ENCODE peak calls at places on chromosomes 13 and 19, in ten cellular contexts. S is dorsolateral prefrontal cortex; N is tibial artery; E is spleen; G is stomach; D is HepG2; Y is CD4-positive, alpha-beta T cell; W is uterus; Z is heart left ventricle; J is ovary. X is an unnamed sample.

GRCh38 chr19:38869160-38869835 is 8.8 kb downstream of the RINL start:
- DNase-seq in S (no peak), N (no peak), E (peak), G (no peak), D (no peak), Y (no peak), W (no peak), Z (peak), J (no peak), X (no peak)

GRCh38 chr19:21463449-21464105 is 41.8 kb upstream of the ZNF429 start:
- DNase-seq in S (peak), N (no peak), E (peak), G (peak), D (no peak), Y (no peak), W (no peak), Z (peak), J (peak), X (no peak)

GRCh38 chr19:13621413-13621812 is 115.1 kb upstream of the CACNA1A start:
- DNase-seq in S (no peak), N (peak), E (peak), G (no peak), D (no peak), Y (no peak), W (no peak), Z (no peak), J (no peak), X (no peak)

GRCh38 chr13:41587490-41587889 is 130.1 kb downstream of the RGCC start:
- DNase-seq in S (no peak), N (no peak), E (no peak), G (no peak), D (no peak), Y (peak), W (no peak), Z (no peak), J (no peak), X (no peak)

GRCh38 chr13:98483636-98484288 is 93.1 kb downstream of the STK24 start:
- DNase-seq in S (no peak), N (no peak), E (no peak), G (no peak), D (no peak), Y (no peak), W (no peak), Z (no peak), J (no peak), X (no peak)

GRCh38 chr19:44924243-44924725 is 9.9 kb downstream of the APOC1 start:
- DNase-seq in S (no peak), N (no peak), E (no peak), G (no peak), D (peak), Y (no peak), W (no peak), Z (no peak), J (no peak), X (no peak)

GRCh38 chr13:36432106-36432544 is at the start of gene CCNA1:
- DNase-seq in S (peak), N (no peak), E (peak), G (peak), D (no peak), Y (no peak), W (peak), Z (no peak), J (peak), X (no peak)

GRCh38 chr19:17950310-17951150 is 16.4 kb upstream of the KCNN1 start:
- DNase-seq in S (no peak), N (no peak), E (peak), G (no peak), D (no peak), Y (peak), W (no peak), Z (no peak), J (peak), X (no peak)

GRCh38 chr13:107586216-107586615 is 629.1 kb downstream of the LIG4 start:
- DNase-seq in S (no peak), N (no peak), E (no peak), G (no peak), D (no peak), Y (no peak), W (no peak), Z (no peak), J (no peak), X (no peak)

GRCh38 chr19:38665219-38665931 is 17.9 kb downstream of the ACTN4 start:
- DNase-seq in S (no peak), N (no peak), E (peak), G (no peak), D (no peak), Y (no peak), W (no peak), Z (no peak), J (no peak), X (no peak)

GRCh38 chr19:1121395-1121794 is 17.6 kb downstream of the GPX4 start:
- DNase-seq in S (no peak), N (no peak), E (peak), G (no peak), D (no peak), Y (no peak), W (no peak), Z (peak), J (no peak), X (no peak)

GRCh38 chr19:47511681-47512080 is 3.2 kb downstream of the NAPA start:
- DNase-seq in S (peak), N (no peak), E (no peak), G (no peak), D (no peak), Y (no peak), W (peak), Z (no peak), J (peak), X (no peak)
- H3K27ac ChIP-seq in S (peak), N (peak), E (peak), G (peak), D (no peak), Y (no peak), W (peak), Z (peak), J (peak), X (peak)

DNA sequence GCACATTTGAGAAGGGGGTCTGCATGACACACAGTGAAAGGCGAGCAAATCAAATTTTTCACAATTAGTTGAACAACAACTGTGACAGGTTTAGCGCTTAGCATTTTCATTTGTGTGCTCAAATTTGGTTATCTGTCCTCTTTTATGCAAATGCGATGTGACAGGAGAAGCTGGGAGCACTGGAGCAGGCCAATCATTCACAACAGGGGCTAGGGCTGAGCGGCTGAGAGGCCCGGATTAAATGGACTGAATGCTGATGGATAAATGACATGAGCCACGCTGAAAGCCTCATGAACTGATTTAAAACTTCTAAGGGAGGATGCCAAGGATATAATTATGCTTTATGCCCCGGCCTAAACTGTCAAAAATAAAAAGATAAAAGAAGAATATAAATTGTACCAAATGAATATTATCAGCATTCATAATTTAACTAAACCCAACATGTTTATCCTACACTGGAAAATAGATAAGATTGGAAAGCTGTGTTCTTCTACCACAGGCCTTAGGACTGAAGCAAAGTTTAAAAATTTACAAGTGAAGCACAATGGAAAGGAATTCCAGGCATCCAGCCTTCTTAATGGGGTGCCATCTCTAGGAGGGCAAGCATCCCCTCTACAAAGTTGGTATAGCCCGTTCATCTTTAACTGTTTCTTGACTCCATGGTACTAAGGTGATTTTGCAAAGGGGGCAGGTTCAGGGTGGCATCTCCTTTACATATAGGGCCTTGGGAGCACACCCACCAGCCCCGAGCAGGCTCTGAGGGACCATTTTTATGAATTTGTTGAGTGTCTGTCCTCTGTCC is 117.9 kb downstream of the RBM26 start:
- DNase-seq in S (no peak), N (no peak), E (no peak), G (no peak), D (no peak), Y (no peak), W (no peak), Z (no peak), J (no peak), X (no peak)
- H3K27ac ChIP-seq in S (no peak), N (no peak), E (no peak), G (no peak), D (no peak), Y (no peak), W (no peak), Z (no peak), J (no peak), X (no peak)

GRCh38 chr13:114234266-114234644 is 442 bp upstream of the CDC16 start:
- DNase-seq in S (no peak), N (no peak), E (no peak), G (no peak), D (no peak), Y (no peak), W (no peak), Z (no peak), J (no peak), X (no peak)
- H3K27ac ChIP-seq in S (peak), N (peak), E (peak), G (peak), D (no peak), Y (no peak), W (peak), Z (peak), J (no peak), X (peak)

DNA sequence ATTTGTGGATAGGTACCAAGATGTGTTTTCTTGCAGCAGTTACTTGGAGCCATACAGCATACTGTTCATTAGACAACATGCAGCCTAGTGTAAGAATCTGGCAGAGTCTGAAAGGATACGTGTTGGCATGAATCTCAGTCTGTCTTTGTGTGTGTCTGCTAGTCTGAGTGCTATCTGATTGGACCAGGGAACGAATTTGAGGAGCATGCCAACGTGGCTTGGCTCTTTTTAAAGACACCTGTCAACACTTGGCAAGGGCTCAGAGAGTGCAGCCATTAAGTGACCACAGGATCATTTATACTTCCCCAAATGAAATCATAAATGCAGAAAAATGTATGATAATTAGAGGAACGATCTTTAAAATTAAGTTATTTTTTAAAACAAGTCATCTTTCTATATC is 27.6 kb upstream of the ATXN8OS start:
- DNase-seq in S (no peak), N (no peak), E (no peak), G (no peak), D (no peak), Y (no peak), W (no peak), Z (peak), J (no peak), X (no peak)
- H3K27ac ChIP-seq in S (no peak), N (no peak), E (no peak), G (no peak), D (no peak), Y (no peak), W (no peak), Z (no peak), J (no peak), X (no peak)